ENCODE peak calls at places on chromosomes 11 and 22, in five cellular contexts. P is fibroblast of mammary gland, H is NCI-H2081 treated with DMSO at 0.1 percent for 48 hours, O is T-helper 1 cell, Y is right cardiac atrium. V is an unnamed sample.

GRCh38 chr11:69300124-69301032 is 6.4 kb downstream of the MYEOV start:
- DNase-seq in O (no peak), H (no peak), P (peak), Y (no peak), V (peak)

GRCh38 chr11:57087966-57088365 is 93.8 kb upstream of the LRRC55 start:
- DNase-seq in P (no peak), O (no peak), Y (no peak), H (no peak), V (no peak)

GRCh38 chr22:48369789-48370507 is 1457.7 kb downstream of the BRD1 start:
- DNase-seq in P (no peak), Y (no peak), O (no peak), H (no peak), V (no peak)

GRCh38 chr22:38032681-38033521 is 24.3 kb upstream of the PICK1 start:
- DNase-seq in O (no peak), H (no peak), Y (no peak), P (peak), V (peak)

GRCh38 chr11:28836285-28837081 is 728.3 kb downstream of the METTL15 start:
- DNase-seq in O (no peak), Y (no peak), H (no peak), P (peak), V (peak)

GRCh38 chr11:36211735-36212430 is 77.3 kb downstream of the COMMD9 start:
- DNase-seq in Y (no peak), H (no peak), O (no peak), P (no peak), V (no peak)

GRCh38 chr11:47917643-47918369 is 62.6 kb upstream of the PTPRJ start:
- DNase-seq in P (peak), O (no peak), Y (peak), H (no peak), V (peak)

GRCh38 chr22:45268958-45269844 is 15.5 kb upstream of the UPK3A start:
- DNase-seq in Y (peak), P (peak), O (peak), H (no peak), V (peak)

GRCh38 chr11:116224154-116224888 is 548.5 kb downstream of the BUD13 start:
- DNase-seq in O (peak), H (peak), P (peak), Y (no peak), V (peak)

GRCh38 chr11:108571001-108571400 is 22.6 kb downstream of the EXPH5 start:
- DNase-seq in O (no peak), Y (no peak), H (no peak), P (no peak), V (peak)

GRCh38 chr22:27952091-27952490 is 33.0 kb upstream of the PITPNB start:
- DNase-seq in H (no peak), O (no peak), P (peak), Y (no peak), V (peak)

GRCh38 chr11:61980783-61981541 is 13.5 kb upstream of the FTH1 start:
- DNase-seq in Y (no peak), H (no peak), P (no peak), O (no peak), V (no peak)

GRCh38 chr11:65821107-65821506 is 12.7 kb upstream of the SNX32 start:
- DNase-seq in Y (no peak), H (peak), P (no peak), O (no peak), V (no peak)

GRCh38 chr22:41415554-41415953 is 31.0 kb downstream of the TOB2 start:
- DNase-seq in O (no peak), H (no peak), Y (peak), P (no peak), V (no peak)